ENCODE peak calls at places on chromosomes 4 and X, in nine cellular contexts. O is NCI-H1105 treated with DMSO at 0.1 percent for 48 hours; P is activated naive CD4-positive, alpha-beta T cell treated with Interleukin-2 at 50 U/mL for 16 hours; W is endothelial cell; J is Ammon's horn; D is effector memory CD4-positive, alpha-beta T cell; A is upper lobe of right lung; K is GDM1; B is AG08396. G is an unnamed sample.
A peak's percentile ranks its signal among the peaks of the same experiment; 100 is the strongest.

GRCh38 chrX:68511255-68511654 is 12.4 kb downstream of the YIPF6 start:
- DNase-seq in O (peak; percentile 3), B (peak; percentile 52), D (no peak), P (peak; percentile 13), A (no peak), W (peak; percentile 48), K (peak; percentile 12), J (peak; percentile 28), G (peak; percentile 27)

GRCh38 chr4:31089815-31090214 is 369.6 kb downstream of the PCDH7 start:
- DNase-seq in D (no peak), A (peak; percentile 55), J (no peak), B (peak; percentile 1), O (peak; percentile 92), K (no peak), P (no peak), W (no peak), G (peak; percentile 23)

GRCh38 chrX:20507901-20508620 is 241.4 kb upstream of the RPS6KA3 start:
- DNase-seq in W (no peak), O (no peak), B (no peak), J (no peak), D (no peak), P (no peak), K (no peak), A (no peak), G (peak; percentile 10)

GRCh38 chr4:185119927-185120630 is 23.0 kb upstream of the SLC25A4 start:
- DNase-seq in J (no peak), B (no peak), P (no peak), W (no peak), A (no peak), K (no peak), O (no peak), D (no peak), G (no peak)

GRCh38 chr4:111064342-111064993 is 441.6 kb upstream of the PITX2 start:
- DNase-seq in B (no peak), A (no peak), D (no peak), P (no peak), O (no peak), W (no peak), K (no peak), J (no peak), G (no peak)

GRCh38 chr4:143097751-143098150 is 87.0 kb upstream of the USP38 start:
- DNase-seq in D (no peak), J (no peak), A (no peak), B (no peak), O (no peak), P (no peak), W (no peak), K (no peak), G (no peak)

GRCh38 chr4:94766856-94767255 is 9.1 kb downstream of the BMPR1B start:
- DNase-seq in P (no peak), O (no peak), K (no peak), A (no peak), W (no peak), D (no peak), J (no peak), B (peak; percentile 14), G (no peak)

GRCh38 chrX:12076046-12076445 is 62.2 kb upstream of the FRMPD4 start:
- DNase-seq in W (no peak), O (no peak), J (no peak), D (no peak), B (no peak), P (no peak), K (no peak), A (no peak), G (no peak)

GRCh38 chr4:130705023-130705422 is 1609.1 kb downstream of the C4orf33 start:
- DNase-seq in O (no peak), B (no peak), K (no peak), W (no peak), D (no peak), A (no peak), J (no peak), P (no peak), G (no peak)

GRCh38 chrX:10756365-10756915 is 136.1 kb upstream of the MID1 start:
- DNase-seq in D (no peak), O (no peak), A (no peak), J (no peak), W (no peak), K (no peak), P (no peak), B (peak; percentile 68), G (no peak)

GRCh38 chr4:34636623-34637022 is 1607.7 kb downstream of the ARAP2 start:
- DNase-seq in A (no peak), D (no peak), W (no peak), P (no peak), B (no peak), J (no peak), K (no peak), O (no peak), G (no peak)

GRCh38 chrX:40170830-40171512 is 73.2 kb upstream of the BCOR start:
- DNase-seq in D (no peak), O (no peak), A (no peak), P (peak; percentile 8), K (no peak), J (no peak), B (no peak), W (no peak), G (no peak)

GRCh38 chr4:83232087-83232486 is 52.5 kb downstream of the COQ2 start:
- DNase-seq in K (no peak), D (no peak), A (no peak), O (no peak), P (no peak), J (no peak), W (no peak), B (no peak), G (no peak)

GRCh38 chrX:38236901-38237615 is 16.4 kb upstream of the SRPX start:
- DNase-seq in O (no peak), A (no peak), J (no peak), W (no peak), K (no peak), D (no peak), P (no peak), B (no peak), G (no peak)

GRCh38 chr4:189414021-189414420 is 526.7 kb upstream of the FRG1 start:
- DNase-seq in P (no peak), B (no peak), K (no peak), J (no peak), D (no peak), O (no peak), A (no peak), W (no peak), G (no peak)

GRCh38 chr4:189293459-189293858 is 647.2 kb upstream of the FRG1 start:
- DNase-seq in K (no peak), J (no peak), P (no peak), O (no peak), B (no peak), A (no peak), D (no peak), W (no peak), G (no peak)